ENCODE peak calls at places on chromosomes 13 and 19, in nine cellular contexts. One of them, this sample, is unnamed.

GRCh38 chr13:107767119-107767518 is 448.2 kb downstream of the LIG4 start:
- DNase-seq in A549: no peak
- DNase-seq in NB4: no peak
- DNase-seq in breast epithelium: no peak
- DNase-seq in foreskin fibroblast: no peak
- DNase-seq in tibial nerve: no peak
- DNase-seq in GM12878: no peak
- DNase-seq in thyroid gland: no peak
- DNase-seq in stomach: no peak
- DNase-seq in this sample: no peak

GRCh38 chr13:106566682-106567420 is 1.1 kb downstream of the ARGLU1 start:
- DNase-seq in A549: peak
- DNase-seq in NB4: peak
- DNase-seq in breast epithelium: no peak
- DNase-seq in foreskin fibroblast: peak
- DNase-seq in tibial nerve: peak
- DNase-seq in GM12878: no peak
- DNase-seq in thyroid gland: peak
- DNase-seq in stomach: peak
- DNase-seq in this sample: peak

GRCh38 chr19:9834726-9835506 is at the start of gene PIN1:
- DNase-seq in A549: peak
- DNase-seq in NB4: peak
- DNase-seq in breast epithelium: peak
- DNase-seq in foreskin fibroblast: peak
- DNase-seq in tibial nerve: peak
- DNase-seq in GM12878: peak
- DNase-seq in thyroid gland: peak
- DNase-seq in stomach: peak
- DNase-seq in this sample: peak

GRCh38 chr19:53958168-53958571 is 4.6 kb upstream of the CACNG8 start:
- DNase-seq in A549: no peak
- DNase-seq in NB4: no peak
- DNase-seq in breast epithelium: no peak
- DNase-seq in foreskin fibroblast: no peak
- DNase-seq in tibial nerve: no peak
- DNase-seq in GM12878: no peak
- DNase-seq in thyroid gland: no peak
- DNase-seq in stomach: no peak
- DNase-seq in this sample: no peak

GRCh38 chr13:68984688-68985319 is 1122.8 kb upstream of the ATXN8OS start:
- DNase-seq in A549: no peak
- DNase-seq in NB4: no peak
- DNase-seq in breast epithelium: no peak
- DNase-seq in foreskin fibroblast: no peak
- DNase-seq in tibial nerve: no peak
- DNase-seq in GM12878: no peak
- DNase-seq in thyroid gland: no peak
- DNase-seq in stomach: no peak
- DNase-seq in this sample: no peak

GRCh38 chr19:3471954-3472655 is 8.2 kb downstream of the SMIM24 start:
- DNase-seq in A549: no peak
- DNase-seq in NB4: peak
- DNase-seq in breast epithelium: no peak
- DNase-seq in foreskin fibroblast: no peak
- DNase-seq in tibial nerve: no peak
- DNase-seq in GM12878: no peak
- DNase-seq in thyroid gland: peak
- DNase-seq in stomach: peak
- DNase-seq in this sample: no peak

GRCh38 chr19:7461841-7462629 is 26.8 kb downstream of the PEX11G start:
- DNase-seq in A549: no peak
- DNase-seq in NB4: no peak
- DNase-seq in breast epithelium: no peak
- DNase-seq in foreskin fibroblast: no peak
- DNase-seq in tibial nerve: no peak
- DNase-seq in GM12878: no peak
- DNase-seq in thyroid gland: no peak
- DNase-seq in stomach: no peak
- DNase-seq in this sample: no peak

GRCh38 chr13:109654341-109655205 is 131.8 kb downstream of the IRS2 start:
- DNase-seq in A549: no peak
- DNase-seq in NB4: peak
- DNase-seq in breast epithelium: no peak
- DNase-seq in foreskin fibroblast: peak
- DNase-seq in tibial nerve: no peak
- DNase-seq in GM12878: no peak
- DNase-seq in thyroid gland: no peak
- DNase-seq in stomach: no peak
- DNase-seq in this sample: no peak

GRCh38 chr19:33552928-33553279 is 31.3 kb upstream of the PEPD start:
- DNase-seq in A549: no peak
- DNase-seq in NB4: no peak
- DNase-seq in breast epithelium: peak
- DNase-seq in foreskin fibroblast: no peak
- DNase-seq in tibial nerve: no peak
- DNase-seq in GM12878: no peak
- DNase-seq in thyroid gland: no peak
- DNase-seq in stomach: no peak
- DNase-seq in this sample: no peak

GRCh38 chr13:26050568-26051230 is 1.1 kb downstream of the SHISA2 start:
- DNase-seq in A549: peak
- DNase-seq in NB4: no peak
- DNase-seq in breast epithelium: no peak
- DNase-seq in foreskin fibroblast: no peak
- DNase-seq in tibial nerve: no peak
- DNase-seq in GM12878: no peak
- DNase-seq in thyroid gland: peak
- DNase-seq in stomach: peak
- DNase-seq in this sample: peak

GRCh38 chr19:35009424-35010415 is 9.6 kb downstream of the GRAMD1A start:
- DNase-seq in A549: no peak
- DNase-seq in NB4: no peak
- DNase-seq in breast epithelium: no peak
- DNase-seq in foreskin fibroblast: no peak
- DNase-seq in tibial nerve: no peak
- DNase-seq in GM12878: no peak
- DNase-seq in thyroid gland: no peak
- DNase-seq in stomach: no peak
- DNase-seq in this sample: no peak

GRCh38 chr13:94248454-94249233 is 230.8 kb downstream of the DCT start:
- DNase-seq in A549: no peak
- DNase-seq in NB4: no peak
- DNase-seq in breast epithelium: no peak
- DNase-seq in foreskin fibroblast: no peak
- DNase-seq in tibial nerve: no peak
- DNase-seq in GM12878: no peak
- DNase-seq in thyroid gland: no peak
- DNase-seq in stomach: no peak
- DNase-seq in this sample: no peak

GRCh38 chr19:49588370-49589122 is 2.4 kb upstream of the PRR12 start:
- DNase-seq in A549: no peak
- DNase-seq in NB4: no peak
- DNase-seq in breast epithelium: no peak
- DNase-seq in foreskin fibroblast: no peak
- DNase-seq in tibial nerve: no peak
- DNase-seq in GM12878: no peak
- DNase-seq in thyroid gland: no peak
- DNase-seq in stomach: no peak
- DNase-seq in this sample: no peak

GRCh38 chr13:49443327-49443688 is 556 bp downstream of the CAB39L start:
- DNase-seq in A549: peak
- DNase-seq in NB4: peak
- DNase-seq in breast epithelium: no peak
- DNase-seq in foreskin fibroblast: no peak
- DNase-seq in tibial nerve: no peak
- DNase-seq in GM12878: no peak
- DNase-seq in thyroid gland: peak
- DNase-seq in stomach: no peak
- DNase-seq in this sample: peak

GRCh38 chr19:18251587-18252369 is 22.5 kb downstream of the IQCN start:
- DNase-seq in A549: peak
- DNase-seq in NB4: peak
- DNase-seq in breast epithelium: peak
- DNase-seq in foreskin fibroblast: peak
- DNase-seq in tibial nerve: peak
- DNase-seq in GM12878: peak
- DNase-seq in thyroid gland: peak
- DNase-seq in stomach: peak
- DNase-seq in this sample: peak

GRCh38 chr13:112910016-112910415 is 59.0 kb upstream of the MCF2L start:
- DNase-seq in A549: no peak
- DNase-seq in NB4: no peak
- DNase-seq in breast epithelium: no peak
- DNase-seq in foreskin fibroblast: no peak
- DNase-seq in tibial nerve: no peak
- DNase-seq in GM12878: no peak
- DNase-seq in thyroid gland: no peak
- DNase-seq in stomach: no peak
- DNase-seq in this sample: no peak

GRCh38 chr13:52454459-52454824 is 836 bp upstream of the CKAP2 start:
- DNase-seq in A549: peak
- DNase-seq in NB4: peak
- DNase-seq in breast epithelium: no peak
- DNase-seq in foreskin fibroblast: no peak
- DNase-seq in tibial nerve: no peak
- DNase-seq in GM12878: peak
- DNase-seq in thyroid gland: no peak
- DNase-seq in stomach: no peak
- DNase-seq in this sample: peak

GRCh38 chr19:10305139-10305806 is 4.3 kb downstream of the ZGLP1 start:
- DNase-seq in A549: no peak
- DNase-seq in NB4: peak
- DNase-seq in breast epithelium: no peak
- DNase-seq in foreskin fibroblast: peak
- DNase-seq in tibial nerve: no peak
- DNase-seq in GM12878: no peak
- DNase-seq in thyroid gland: no peak
- DNase-seq in stomach: no peak
- DNase-seq in this sample: peak

GRCh38 chr13:20580257-20580656 is 13.3 kb downstream of the IFT88 start:
- DNase-seq in A549: no peak
- DNase-seq in NB4: no peak
- DNase-seq in breast epithelium: no peak
- DNase-seq in foreskin fibroblast: no peak
- DNase-seq in tibial nerve: no peak
- DNase-seq in GM12878: no peak
- DNase-seq in thyroid gland: no peak
- DNase-seq in stomach: no peak
- DNase-seq in this sample: no peak

GRCh38 chr13:110103479-110103878 is 203.5 kb downstream of the COL4A1 start:
- DNase-seq in A549: no peak
- DNase-seq in NB4: no peak
- DNase-seq in breast epithelium: no peak
- DNase-seq in foreskin fibroblast: no peak
- DNase-seq in tibial nerve: no peak
- DNase-seq in GM12878: no peak
- DNase-seq in thyroid gland: no peak
- DNase-seq in stomach: no peak
- DNase-seq in this sample: peak

DNA sequence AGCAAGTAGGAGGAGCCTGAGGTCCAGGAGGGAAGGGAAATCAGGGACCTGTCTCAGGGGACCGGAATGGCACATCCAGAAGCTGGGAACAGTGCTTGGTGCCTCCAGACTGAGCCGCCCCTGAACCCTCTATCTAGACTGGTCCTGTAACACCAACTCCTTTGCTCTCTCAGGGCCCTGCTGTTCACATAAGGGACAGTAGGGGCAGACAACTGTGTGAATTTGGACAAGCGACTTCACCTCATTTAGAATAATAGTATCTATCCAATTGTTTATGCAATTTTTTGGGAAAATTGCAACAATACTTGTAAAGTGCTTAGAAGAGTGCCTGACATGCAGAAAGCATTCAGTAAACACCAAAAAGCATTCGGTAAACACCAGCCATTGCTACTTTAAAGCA is 14.0 kb downstream of the SYMPK start:
- DNase-seq in A549: peak
- DNase-seq in NB4: no peak
- DNase-seq in breast epithelium: no peak
- DNase-seq in foreskin fibroblast: no peak
- DNase-seq in tibial nerve: no peak
- DNase-seq in GM12878: no peak
- DNase-seq in thyroid gland: no peak
- DNase-seq in stomach: no peak
- DNase-seq in this sample: no peak
- TF ChIP-seq CTCF in A549: no peak
- TF ChIP-seq CTCF in NB4: peak
- TF ChIP-seq CTCF in breast epithelium: no peak
- TF ChIP-seq CTCF in foreskin fibroblast: peak
- TF ChIP-seq CTCF in tibial nerve: no peak
- TF ChIP-seq CTCF in GM12878: peak
- TF ChIP-seq CTCF in thyroid gland: no peak
- TF ChIP-seq CTCF in stomach: no peak
- TF ChIP-seq CTCF in this sample: peak

DNA sequence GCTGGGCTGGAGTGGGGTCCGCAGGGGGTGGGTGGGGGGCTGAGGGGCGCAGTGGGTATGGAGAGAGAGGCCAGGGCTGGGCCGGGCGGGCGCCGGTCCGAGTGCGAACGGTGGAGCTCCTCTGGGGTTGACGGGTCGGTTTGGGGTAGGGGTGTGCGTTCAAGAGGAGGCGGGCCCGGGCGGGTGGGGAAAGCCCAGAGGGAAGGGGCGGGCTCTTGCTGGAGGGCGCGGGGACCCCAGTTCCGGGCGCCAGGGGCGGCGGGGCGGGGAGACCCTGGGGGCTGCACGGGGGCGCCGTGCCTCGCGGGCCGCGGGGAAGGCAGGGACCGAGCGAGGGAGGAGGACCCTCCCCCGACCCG is 8.0 kb upstream of the SHISA7 start:
- DNase-seq in A549: no peak
- DNase-seq in NB4: no peak
- DNase-seq in breast epithelium: no peak
- DNase-seq in foreskin fibroblast: no peak
- DNase-seq in tibial nerve: no peak
- DNase-seq in GM12878: no peak
- DNase-seq in thyroid gland: no peak
- DNase-seq in stomach: no peak
- DNase-seq in this sample: no peak
- H3K4me3 ChIP-seq in A549: peak
- H3K4me3 ChIP-seq in NB4: no peak
- H3K4me3 ChIP-seq in breast epithelium: no peak
- H3K4me3 ChIP-seq in foreskin fibroblast: no peak
- H3K4me3 ChIP-seq in tibial nerve: no peak
- H3K4me3 ChIP-seq in GM12878: no peak
- H3K4me3 ChIP-seq in thyroid gland: no peak
- H3K4me3 ChIP-seq in stomach: peak
- H3K4me3 ChIP-seq in this sample: no peak

GRCh38 chr19:37990362-37990761 is 83.4 kb downstream of the SIPA1L3 start:
- DNase-seq in A549: peak
- DNase-seq in NB4: no peak
- DNase-seq in breast epithelium: peak
- DNase-seq in foreskin fibroblast: no peak
- DNase-seq in tibial nerve: no peak
- DNase-seq in GM12878: no peak
- DNase-seq in thyroid gland: no peak
- DNase-seq in stomach: no peak
- DNase-seq in this sample: peak
- TF ChIP-seq CTCF in A549: peak
- TF ChIP-seq CTCF in NB4: no peak
- TF ChIP-seq CTCF in breast epithelium: no peak
- TF ChIP-seq CTCF in foreskin fibroblast: no peak
- TF ChIP-seq CTCF in tibial nerve: no peak
- TF ChIP-seq CTCF in GM12878: no peak
- TF ChIP-seq CTCF in thyroid gland: no peak
- TF ChIP-seq CTCF in stomach: no peak
- TF ChIP-seq CTCF in this sample: peak

GRCh38 chr13:100357764-100358163 is 230.8 kb downstream of the GGACT start:
- DNase-seq in A549: no peak
- DNase-seq in NB4: no peak
- DNase-seq in breast epithelium: no peak
- DNase-seq in foreskin fibroblast: no peak
- DNase-seq in tibial nerve: no peak
- DNase-seq in GM12878: no peak
- DNase-seq in thyroid gland: no peak
- DNase-seq in stomach: no peak
- DNase-seq in this sample: no peak
- H3K4me3 ChIP-seq in A549: no peak
- H3K4me3 ChIP-seq in NB4: no peak
- H3K4me3 ChIP-seq in breast epithelium: no peak
- H3K4me3 ChIP-seq in foreskin fibroblast: no peak
- H3K4me3 ChIP-seq in tibial nerve: no peak
- H3K4me3 ChIP-seq in GM12878: no peak
- H3K4me3 ChIP-seq in thyroid gland: no peak
- H3K4me3 ChIP-seq in stomach: no peak
- H3K4me3 ChIP-seq in this sample: no peak